ENCODE peak calls at places on chromosomes 4 and X, in ten cellular contexts. N is Right ventricle myocardium inferior, A is lung microvascular endothelial cell, B is AG08395, D is small intestine, U is GM23338, K is non-pigmented ciliary epithelial cell, I is left colon, W is activated gamma-delta T cell treated with Interleukin-2 at 50 U/mL for 16 hours, L is tibial artery. H is an unnamed sample.

GRCh38 chr4:87005690-87006461 is 71.1 kb downstream of the AFF1 start:
- DNase-seq in K (peak), U (peak), B (peak), N (no peak), W (no peak), A (no peak), D (peak), I (no peak), L (no peak), H (peak)

GRCh38 chr4:81032174-81032551 is 1.7 kb downstream of the BMP3 start:
- DNase-seq in D (no peak), A (no peak), L (no peak), W (no peak), I (no peak), U (peak), K (no peak), N (no peak), B (no peak), H (no peak)

GRCh38 chr4:48346594-48346993 is 5.3 kb downstream of the SLAIN2 start:
- DNase-seq in A (no peak), D (no peak), W (no peak), N (no peak), I (no peak), B (no peak), L (no peak), K (no peak), U (no peak), H (peak)

GRCh38 chrX:47514553-47515235 is 31.7 kb upstream of the ZNF41 start:
- DNase-seq in A (peak), K (no peak), W (no peak), I (no peak), U (no peak), L (no peak), B (peak), D (peak), N (no peak), H (no peak)

GRCh38 chrX:11567528-11568220 is 98.0 kb downstream of the ARHGAP6 start:
- DNase-seq in I (no peak), W (no peak), A (no peak), N (no peak), K (no peak), B (no peak), L (no peak), D (no peak), U (no peak), H (no peak)

GRCh38 chr4:142126890-142127497 is 490.6 kb downstream of the IL15 start:
- DNase-seq in U (peak), A (peak), I (peak), L (no peak), W (peak), B (peak), K (peak), N (no peak), D (peak), H (peak)

GRCh38 chrX:95332530-95332929 is 1352.1 kb upstream of the DIAPH2 start:
- DNase-seq in D (no peak), A (no peak), K (no peak), B (no peak), W (no peak), U (no peak), N (no peak), L (no peak), I (no peak), H (no peak)

GRCh38 chr4:27861381-27861787 is 1000.7 kb downstream of the STIM2 start:
- DNase-seq in I (no peak), W (no peak), A (no peak), N (no peak), D (no peak), U (peak), K (peak), B (no peak), L (no peak), H (peak)

GRCh38 chrX:108732630-108733321 is 3.6 kb downstream of the IRS4 start:
- DNase-seq in U (peak), L (no peak), N (no peak), D (no peak), I (no peak), B (no peak), A (no peak), K (no peak), W (no peak), H (no peak)

GRCh38 chr4:122928930-122929329 is 6.5 kb upstream of the NUDT6 start:
- DNase-seq in A (no peak), L (no peak), N (no peak), W (no peak), K (no peak), I (no peak), B (no peak), D (no peak), U (no peak), H (no peak)

GRCh38 chr4:128484896-128485295 is 197.3 kb upstream of the PGRMC2 start:
- DNase-seq in N (no peak), I (no peak), D (no peak), U (no peak), K (no peak), A (no peak), L (no peak), W (no peak), B (no peak), H (no peak)

GRCh38 chr4:67603310-67604028 is 44.9 kb downstream of the STAP1 start:
- DNase-seq in A (no peak), U (no peak), W (no peak), I (no peak), K (no peak), B (no peak), N (no peak), L (no peak), D (no peak), H (no peak)

GRCh38 chr4:5785806-5786680 is 75.0 kb downstream of the EVC start:
- DNase-seq in N (no peak), L (peak), A (peak), W (no peak), B (peak), D (no peak), K (peak), I (no peak), U (no peak), H (no peak)

GRCh38 chr4:85792576-85792975 is 317.6 kb downstream of the ARHGAP24 start:
- DNase-seq in K (no peak), I (no peak), U (no peak), A (peak), B (no peak), L (no peak), W (no peak), D (no peak), N (no peak), H (no peak)

GRCh38 chrX:144601010-144601409 is 646.3 kb upstream of the SPANXN1 start:
- DNase-seq in A (no peak), N (no peak), W (no peak), U (no peak), I (no peak), K (no peak), L (no peak), D (no peak), B (no peak), H (no peak)

GRCh38 chr4:40003986-40004385 is 26.3 kb upstream of the PDS5A start:
- DNase-seq in U (no peak), W (no peak), N (no peak), B (peak), K (peak), I (no peak), A (no peak), D (no peak), L (no peak), H (peak)

GRCh38 chr4:99324978-99325377 is 3.8 kb upstream of the ADH1B start:
- DNase-seq in L (peak), K (peak), A (no peak), W (no peak), U (peak), I (no peak), D (no peak), B (peak), N (no peak), H (no peak)